ENCODE peak calls at places on chromosome 17, in ten cellular contexts. X is transverse colon, O is tibial nerve, A is GM12878, H is A549, U is ovary, T is sigmoid colon, G is suprapubic skin, I is H1, N is esophagus muscularis mucosa. D is an unnamed sample.

GRCh38 chr17:29240477-29240876 is 6.2 kb upstream of the CRYBA1 start:
- DNase-seq in G (no peak), N (peak; percentile 68), H (peak; percentile 34), A (no peak), U (no peak), X (no peak), I (no peak), T (no peak), O (no peak), D (no peak)

GRCh38 chr17:70622382-70623260 is 453.3 kb downstream of the KCNJ2 start:
- DNase-seq in U (peak; percentile 17), O (no peak), H (peak; percentile 34), N (no peak), A (no peak), G (no peak), T (peak; percentile 58), X (peak; percentile 67), I (peak; percentile 81), D (peak; percentile 42)

GRCh38 chr17:21689604-21690003 is 2.7 kb upstream of the KCNJ18 start:
- DNase-seq in N (no peak), A (no peak), I (no peak), H (peak; percentile 68), T (peak; percentile 89), X (no peak), O (no peak), G (peak; percentile 80), U (peak; percentile 65), D (no peak)

GRCh38 chr17:51555153-51555552 is 294.8 kb downstream of the UTP18 start:
- DNase-seq in H (no peak), U (no peak), O (no peak), T (no peak), A (no peak), N (no peak), I (no peak), G (no peak), X (no peak), D (no peak)

GRCh38 chr17:43958953-43959352 is 5.2 kb upstream of the PYY start:
- DNase-seq in N (no peak), G (no peak), U (no peak), T (no peak), X (no peak), H (no peak), O (no peak), I (no peak), A (no peak), D (no peak)

GRCh38 chr17:77280304-77280910 is 139.6 kb downstream of the SEC14L1 start:
- DNase-seq in O (no peak), T (no peak), G (no peak), I (peak; percentile 66), N (no peak), A (no peak), U (no peak), H (no peak), X (peak; percentile 65), D (no peak)

GRCh38 chr17:19508327-19508867 is 25.3 kb upstream of the SLC47A1 start:
- DNase-seq in O (no peak), A (no peak), X (peak; percentile 52), G (no peak), H (no peak), I (peak; percentile 64), N (no peak), T (peak; percentile 75), U (peak; percentile 56), D (no peak)

GRCh38 chr17:48054238-48055185 is 6.4 kb downstream of the NFE2L1 start:
- DNase-seq in O (peak; percentile 60), X (peak; percentile 35), U (peak; percentile 77), A (no peak), T (peak; percentile 93), I (peak; percentile 89), N (no peak), H (no peak), G (no peak), D (peak; percentile 53)

GRCh38 chr17:18361837-18362380 is 1.4 kb downstream of the SHMT1 start:
- DNase-seq in I (no peak), X (no peak), T (no peak), A (no peak), U (no peak), O (no peak), G (no peak), H (no peak), N (no peak), D (no peak)

GRCh38 chr17:8629371-8630226 is 926 bp downstream of the MYH10 start:
- DNase-seq in O (no peak), H (peak; percentile 17), T (peak; percentile 80), X (peak; percentile 13), N (no peak), A (no peak), I (peak; percentile 63), U (peak; percentile 57), G (peak; percentile 68), D (no peak)

GRCh38 chr17:75822119-75822799 is 21.9 kb downstream of the UNC13D start:
- DNase-seq in X (peak; percentile 53), I (no peak), H (no peak), G (peak; percentile 75), A (no peak), N (no peak), T (no peak), O (no peak), U (peak; percentile 47), D (peak; percentile 88)
- TF ChIP-seq EP300 in X (no peak), I (no peak), H (no peak), G (no peak), A (no peak), N (no peak), T (no peak), O (no peak), U (no peak), D (no peak)

GRCh38 chr17:74148446-74148845 is 55.0 kb upstream of the RPL38 start:
- DNase-seq in H (no peak), O (no peak), T (no peak), I (no peak), A (no peak), U (no peak), G (peak; percentile 4), X (no peak), N (peak; percentile 53), D (no peak)
- TF ChIP-seq CTCF in H (no peak), O (no peak), T (no peak), I (no peak), A (no peak), U (no peak), G (no peak), X (no peak), N (no peak), D (no peak)

GRCh38 chr17:30534938-30535921 is 58.0 kb downstream of the GOSR1 start:
- DNase-seq in X (no peak), A (no peak), U (no peak), G (no peak), O (no peak), I (peak; percentile 37), N (no peak), H (no peak), T (no peak), D (no peak)

GRCh38 chr17:30532871-30533270 is 55.7 kb downstream of the GOSR1 start:
- DNase-seq in O (no peak), X (no peak), G (no peak), N (no peak), H (no peak), T (no peak), U (no peak), A (no peak), I (no peak), D (no peak)

GRCh38 chr17:30526401-30526800 is 49.2 kb downstream of the GOSR1 start:
- DNase-seq in N (no peak), H (no peak), G (no peak), I (no peak), A (no peak), O (no peak), U (no peak), X (no peak), T (no peak), D (no peak)

GRCh38 chr17:30534298-30534697 is 57.1 kb downstream of the GOSR1 start:
- DNase-seq in T (no peak), H (no peak), O (no peak), U (no peak), A (no peak), X (no peak), G (no peak), I (no peak), N (no peak), D (no peak)

GRCh38 chr17:30530346-30531025 is 53.3 kb downstream of the GOSR1 start:
- DNase-seq in O (no peak), N (no peak), G (no peak), X (no peak), A (no peak), T (no peak), H (no peak), U (no peak), I (no peak), D (no peak)
- H3K4me1 ChIP-seq in O (no peaks in the 10 kb centered on the region), N (no peaks in the 10 kb centered on the region), G (no peaks in the 10 kb centered on the region), X (no peaks in the 10 kb centered on the region), A (no peaks in the 10 kb centered on the region), T (no peaks in the 10 kb centered on the region), H (no peaks in the 10 kb centered on the region), U (no peaks in the 10 kb centered on the region), I (no peaks in the 10 kb centered on the region), D (no peaks in the 10 kb centered on the region)

GRCh38 chr17:64425191-64425590 is 23.7 kb upstream of the MILR1 start:
- DNase-seq in X (no peak), U (no peak), H (no peak), G (no peak), O (no peak), A (no peak), I (no peak), T (no peak), N (no peak), D (no peak)

GRCh38 chr17:64418506-64419339 is 28.1 kb upstream of the PECAM1 start:
- DNase-seq in T (peak; percentile 41), H (peak; percentile 75), A (no peak), I (peak; percentile 55), N (no peak), U (no peak), X (no peak), O (no peak), G (no peak), D (no peak)

GRCh38 chr17:64424318-64424717 is 24.6 kb upstream of the MILR1 start:
- DNase-seq in A (no peak), T (no peak), I (no peak), X (no peak), H (no peak), O (no peak), G (no peak), U (no peak), N (no peak), D (no peak)

GRCh38 chr17:64423881-64424280 is 25.0 kb upstream of the MILR1 start:
- DNase-seq in T (peak; percentile 28), N (no peak), H (no peak), I (no peak), X (no peak), O (no peak), G (no peak), U (no peak), A (no peak), D (no peak)

GRCh38 chr17:64420143-64420670 is 28.7 kb upstream of the MILR1 start:
- DNase-seq in T (no peak), I (no peak), H (peak; percentile 85), U (no peak), X (no peak), N (no peak), G (no peak), A (no peak), O (no peak), D (no peak)
- TF ChIP-seq EP300 in T (no peak), I (no peak), H (no peak), U (no peak), X (no peak), N (no peak), G (no peak), A (no peak), O (no peak), D (no peak)

GRCh38 chr17:50183439-50184001 is 17.7 kb downstream of the SGCA start:
- DNase-seq in T (no peak), N (no peak), U (no peak), O (no peak), A (no peak), I (no peak), X (no peak), G (no peak), H (no peak), D (no peak)
- TF ChIP-seq CTCF in T (no peak), N (no peak), U (no peak), O (no peak), A (no peak), I (no peak), X (no peak), G (no peak), H (no peak), D (no peak)

D was measured in stomach.